ENCODE peak calls at places on chromosomes 6 and 20, in five cellular contexts. One of them, this sample, is unnamed.

GRCh38 chr20:47735412-47736400 is 49.6 kb downstream of the SULF2 start:
- DNase-seq in spleen: peak; percentile 89
- DNase-seq in astrocyte: no peak
- DNase-seq in tibial artery: peak; percentile 40
- DNase-seq in mesenchymal stem cell: peak; percentile 1
- DNase-seq in this sample: no peak

GRCh38 chr6:15090745-15091384 is 155.0 kb upstream of the JARID2 start:
- DNase-seq in spleen: no peak
- DNase-seq in astrocyte: no peak
- DNase-seq in tibial artery: no peak
- DNase-seq in mesenchymal stem cell: no peak
- DNase-seq in this sample: no peak

GRCh38 chr6:3195695-3196497 is 31.6 kb downstream of the TUBB2B start:
- DNase-seq in spleen: no peak
- DNase-seq in astrocyte: no peak
- DNase-seq in tibial artery: no peak
- DNase-seq in mesenchymal stem cell: no peak
- DNase-seq in this sample: no peak

GRCh38 chr20:63333241-63333836 is 27.8 kb downstream of the CHRNA4 start:
- DNase-seq in spleen: peak; percentile 54
- DNase-seq in astrocyte: no peak
- DNase-seq in tibial artery: no peak
- DNase-seq in mesenchymal stem cell: no peak
- DNase-seq in this sample: no peak

GRCh38 chr6:73309784-73310502 is 44.1 kb downstream of the DPPA5 start:
- DNase-seq in spleen: peak; percentile 91
- DNase-seq in astrocyte: peak; percentile 56
- DNase-seq in tibial artery: peak; percentile 39
- DNase-seq in mesenchymal stem cell: peak; percentile 78
- DNase-seq in this sample: no peak

GRCh38 chr20:10649817-10650200 is 24.0 kb downstream of the JAG1 start:
- DNase-seq in spleen: no peak
- DNase-seq in astrocyte: peak; percentile 71
- DNase-seq in tibial artery: peak; percentile 11
- DNase-seq in mesenchymal stem cell: peak; percentile 37
- DNase-seq in this sample: no peak

GRCh38 chr6:152232494-152233151 is 404.5 kb downstream of the SYNE1 start:
- DNase-seq in spleen: no peak
- DNase-seq in astrocyte: peak; percentile 70
- DNase-seq in tibial artery: no peak
- DNase-seq in mesenchymal stem cell: peak; percentile 66
- DNase-seq in this sample: no peak

GRCh38 chr6:84665392-84665791 is 99.0 kb downstream of the TBX18 start:
- DNase-seq in spleen: no peak
- DNase-seq in astrocyte: no peak
- DNase-seq in tibial artery: no peak
- DNase-seq in mesenchymal stem cell: peak; percentile 45
- DNase-seq in this sample: no peak

GRCh38 chr20:63624486-63624885 is 2.4 kb downstream of the GMEB2 start:
- DNase-seq in spleen: peak; percentile 63
- DNase-seq in astrocyte: no peak
- DNase-seq in tibial artery: no peak
- DNase-seq in mesenchymal stem cell: peak; percentile 70
- DNase-seq in this sample: no peak

GRCh38 chr6:99186417-99186816 is 163.1 kb downstream of the FAXC start:
- DNase-seq in spleen: no peak
- DNase-seq in astrocyte: no peak
- DNase-seq in tibial artery: no peak
- DNase-seq in mesenchymal stem cell: no peak
- DNase-seq in this sample: no peak

GRCh38 chr20:52801628-52802006 is 170.5 kb upstream of the TSHZ2 start:
- DNase-seq in spleen: no peak
- DNase-seq in astrocyte: no peak
- DNase-seq in tibial artery: peak; percentile 29
- DNase-seq in mesenchymal stem cell: no peak
- DNase-seq in this sample: no peak

GRCh38 chr6:104566411-104566810 is 293.3 kb downstream of the HACE1 start:
- DNase-seq in spleen: no peak
- DNase-seq in astrocyte: peak; percentile 50
- DNase-seq in tibial artery: no peak
- DNase-seq in mesenchymal stem cell: no peak
- DNase-seq in this sample: no peak

GRCh38 chr6:152897807-152898399 is 84.9 kb downstream of the FBXO5 start:
- DNase-seq in spleen: peak; percentile 87
- DNase-seq in astrocyte: peak; percentile 3
- DNase-seq in tibial artery: peak; percentile 67
- DNase-seq in mesenchymal stem cell: peak; percentile 56
- DNase-seq in this sample: no peak

GRCh38 chr20:39290575-39290974 is 328.4 kb downstream of the DHX35 start:
- DNase-seq in spleen: no peak
- DNase-seq in astrocyte: no peak
- DNase-seq in tibial artery: no peak
- DNase-seq in mesenchymal stem cell: no peak
- DNase-seq in this sample: no peak

GRCh38 chr6:28402197-28402596 is 2.6 kb upstream of the ZSCAN12 start:
- DNase-seq in spleen: no peak
- DNase-seq in astrocyte: no peak
- DNase-seq in tibial artery: no peak
- DNase-seq in mesenchymal stem cell: no peak
- DNase-seq in this sample: no peak

GRCh38 chr6:6688283-6688682 is 99.8 kb downstream of the LY86 start:
- DNase-seq in spleen: no peak
- DNase-seq in astrocyte: no peak
- DNase-seq in tibial artery: no peak
- DNase-seq in mesenchymal stem cell: peak; percentile 38
- DNase-seq in this sample: no peak

GRCh38 chr6:6690144-6690483 is 101.6 kb downstream of the LY86 start:
- DNase-seq in spleen: no peak
- DNase-seq in astrocyte: no peak
- DNase-seq in tibial artery: no peak
- DNase-seq in mesenchymal stem cell: no peak
- DNase-seq in this sample: no peak

GRCh38 chr6:6686748-6687601 is 98.5 kb downstream of the LY86 start:
- DNase-seq in spleen: peak; percentile 96
- DNase-seq in astrocyte: peak; percentile 52
- DNase-seq in tibial artery: peak; percentile 41
- DNase-seq in mesenchymal stem cell: peak; percentile 93
- DNase-seq in this sample: no peak

GRCh38 chr6:6688951-6689350 is 100.4 kb downstream of the LY86 start:
- DNase-seq in spleen: no peak
- DNase-seq in astrocyte: no peak
- DNase-seq in tibial artery: no peak
- DNase-seq in mesenchymal stem cell: peak; percentile 29
- DNase-seq in this sample: no peak

DNA sequence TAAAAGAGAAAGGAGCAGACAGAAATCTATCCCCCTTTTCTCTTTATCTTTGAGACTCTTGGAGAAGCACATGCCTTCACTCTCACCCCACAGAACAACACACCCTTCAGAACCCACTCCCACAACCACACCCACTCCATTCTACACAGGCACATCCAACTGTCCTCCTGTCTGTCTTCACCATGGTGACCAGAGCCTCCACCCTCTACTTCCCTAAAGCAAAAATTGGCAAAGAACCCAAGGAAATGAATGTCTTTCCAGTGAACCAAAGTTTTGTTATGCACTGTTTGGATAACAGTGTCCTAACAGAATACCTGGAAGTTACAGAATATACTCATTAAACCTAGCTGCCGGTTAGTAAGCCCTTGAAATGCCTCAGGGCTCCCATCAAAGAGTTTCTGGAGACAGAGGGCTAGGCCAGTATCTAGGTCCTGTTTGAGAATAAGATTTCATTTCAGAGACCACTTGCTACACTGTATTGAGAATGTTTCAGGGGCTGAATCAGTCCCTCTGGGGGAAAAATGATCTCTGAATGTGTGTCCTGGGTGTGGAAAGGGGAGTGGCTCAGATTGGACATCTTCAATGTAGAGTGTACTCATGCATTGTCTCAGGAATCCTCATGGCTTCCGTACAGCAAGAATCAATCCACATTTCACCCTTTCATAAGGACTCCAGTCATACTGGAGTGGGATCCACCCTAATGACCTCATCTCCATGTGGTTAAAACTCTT is 101.1 kb downstream of the LY86 start:
- DNase-seq in spleen: no peak
- DNase-seq in astrocyte: peak; percentile 50
- DNase-seq in tibial artery: no peak
- DNase-seq in mesenchymal stem cell: no peak
- DNase-seq in this sample: no peak
- H3K27ac ChIP-seq in spleen: peak overlapping the region; percentile 82
- H3K27ac ChIP-seq in astrocyte: no peak overlapping the region
- H3K27ac ChIP-seq in tibial artery: no peak overlapping the region
- H3K27ac ChIP-seq in mesenchymal stem cell: no peak overlapping the region
- H3K27ac ChIP-seq in this sample: peak overlapping the region; percentile 20

DNA sequence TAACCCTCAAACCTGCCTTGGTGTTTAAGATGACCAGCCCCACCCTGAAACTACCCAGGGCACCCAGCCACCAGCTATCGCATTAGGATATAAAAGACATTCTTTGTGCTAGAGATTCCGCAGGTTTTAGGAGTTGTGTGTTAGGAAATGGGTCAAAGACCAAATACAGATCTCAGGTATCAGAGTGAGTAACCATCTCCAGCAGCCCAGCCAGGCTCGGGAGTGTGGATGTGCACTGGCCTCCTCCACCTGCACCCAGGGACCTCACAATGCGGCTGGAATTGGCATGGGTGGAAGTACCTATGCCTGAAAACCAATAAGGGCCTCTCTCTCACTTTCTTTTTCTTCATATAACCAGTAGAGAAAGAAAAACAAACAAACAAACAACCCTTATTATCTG is 51.1 kb upstream of the CST7 start:
- DNase-seq in spleen: no peak
- DNase-seq in astrocyte: no peak
- DNase-seq in tibial artery: no peak
- DNase-seq in mesenchymal stem cell: no peak
- DNase-seq in this sample: no peak
- H3K9me3 ChIP-seq in spleen: peaks cover 28% of the 10 kb centered on the region
- H3K9me3 ChIP-seq in astrocyte: peaks cover 3% of the 10 kb centered on the region
- H3K9me3 ChIP-seq in tibial artery: peaks cover 23% of the 10 kb centered on the region
- H3K9me3 ChIP-seq in mesenchymal stem cell: peaks cover 18% of the 10 kb centered on the region
- H3K9me3 ChIP-seq in this sample: no peaks in the 10 kb centered on the region

GRCh38 chr6:1730882-1731281 is 121.2 kb downstream of the FOXC1 start:
- DNase-seq in spleen: no peak
- DNase-seq in astrocyte: no peak
- DNase-seq in tibial artery: no peak
- DNase-seq in mesenchymal stem cell: no peak
- DNase-seq in this sample: no peak
- H3K27ac ChIP-seq in spleen: no peak overlapping the region
- H3K27ac ChIP-seq in astrocyte: no peak overlapping the region
- H3K27ac ChIP-seq in tibial artery: no peak overlapping the region
- H3K27ac ChIP-seq in mesenchymal stem cell: no peak overlapping the region
- H3K27ac ChIP-seq in this sample: no peak overlapping the region

GRCh38 chr6:106035655-106036054 is 50.5 kb upstream of the PRDM1 start:
- DNase-seq in spleen: no peak
- DNase-seq in astrocyte: no peak
- DNase-seq in tibial artery: no peak
- DNase-seq in mesenchymal stem cell: no peak
- DNase-seq in this sample: no peak
- H3K9me3 ChIP-seq in spleen: peaks cover 25% of the 10 kb centered on the region
- H3K9me3 ChIP-seq in astrocyte: no peaks in the 10 kb centered on the region
- H3K9me3 ChIP-seq in tibial artery: peaks cover 3% of the 10 kb centered on the region
- H3K9me3 ChIP-seq in mesenchymal stem cell: no peaks in the 10 kb centered on the region
- H3K9me3 ChIP-seq in this sample: no peaks in the 10 kb centered on the region

GRCh38 chr6:64220776-64221175 is 585.2 kb downstream of the PHF3 start:
- DNase-seq in spleen: no peak
- DNase-seq in astrocyte: no peak
- DNase-seq in tibial artery: no peak
- DNase-seq in mesenchymal stem cell: no peak
- DNase-seq in this sample: no peak
- H3K27ac ChIP-seq in spleen: no peak overlapping the region
- H3K27ac ChIP-seq in astrocyte: no peak overlapping the region
- H3K27ac ChIP-seq in tibial artery: no peak overlapping the region
- H3K27ac ChIP-seq in mesenchymal stem cell: no peak overlapping the region
- H3K27ac ChIP-seq in this sample: no peak overlapping the region

This sample was measured in thoracic aorta.